ENCODE peak calls at places on chromosomes 13 and 19, in four cellular contexts. One of them, this sample, is unnamed.

GRCh38 chr19:17370026-17370587 is 7.0 kb downstream of the PLVAP start:
- DNase-seq in pancreas: no peak
- DNase-seq in MM.1S: peak; percentile 58
- DNase-seq in K562: no peak
- DNase-seq in this sample: peak; percentile 33

GRCh38 chr19:932647-933552 is 7.1 kb downstream of the ARID3A start:
- DNase-seq in pancreas: peak; percentile 84
- DNase-seq in MM.1S: no peak
- DNase-seq in K562: no peak
- DNase-seq in this sample: peak; percentile 93

GRCh38 chr13:75151081-75151643 is 330.8 kb downstream of the TBC1D4 start:
- DNase-seq in pancreas: no peak
- DNase-seq in MM.1S: no peak
- DNase-seq in K562: no peak
- DNase-seq in this sample: peak; percentile 79

GRCh38 chr13:100789481-100789880 is 114.9 kb upstream of the TMTC4 start:
- DNase-seq in pancreas: no peak
- DNase-seq in MM.1S: peak; percentile 45
- DNase-seq in K562: no peak
- DNase-seq in this sample: peak; percentile 75

GRCh38 chr19:41914906-41915247 is 13.4 kb downstream of the ERFL start:
- DNase-seq in pancreas: no peak
- DNase-seq in MM.1S: no peak
- DNase-seq in K562: no peak
- DNase-seq in this sample: no peak

GRCh38 chr13:21894091-21894490 is 223.2 kb downstream of the FGF9 start:
- DNase-seq in pancreas: no peak
- DNase-seq in MM.1S: no peak
- DNase-seq in K562: no peak
- DNase-seq in this sample: no peak

GRCh38 chr13:91482427-91482826 is 84.0 kb downstream of the GPC5 start:
- DNase-seq in pancreas: no peak
- DNase-seq in MM.1S: no peak
- DNase-seq in K562: no peak
- DNase-seq in this sample: no peak

GRCh38 chr19:50288954-50289353 is 40.2 kb downstream of the KCNC3 start:
- DNase-seq in pancreas: no peak
- DNase-seq in MM.1S: no peak
- DNase-seq in K562: no peak
- DNase-seq in this sample: no peak

GRCh38 chr19:7522072-7522922 is at the start of gene MCOLN1:
- DNase-seq in pancreas: peak; percentile 100
- DNase-seq in MM.1S: peak; percentile 99
- DNase-seq in K562: peak; percentile 100
- DNase-seq in this sample: peak; percentile 94

GRCh38 chr13:36356058-36356457 is 9.9 kb upstream of the SPART start:
- DNase-seq in pancreas: no peak
- DNase-seq in MM.1S: no peak
- DNase-seq in K562: no peak
- DNase-seq in this sample: no peak

GRCh38 chr13:52600666-52601065 is 41.6 kb upstream of the HNRNPA1L2 start:
- DNase-seq in pancreas: no peak
- DNase-seq in MM.1S: no peak
- DNase-seq in K562: no peak
- DNase-seq in this sample: peak; percentile 47

GRCh38 chr19:51372021-51372648 is 319 bp downstream of the NKG7 start:
- DNase-seq in pancreas: no peak
- DNase-seq in MM.1S: no peak
- DNase-seq in K562: no peak
- DNase-seq in this sample: no peak
- H3K4me3 ChIP-seq in pancreas: no peak overlapping the region
- H3K4me3 ChIP-seq in MM.1S: no peak overlapping the region
- H3K4me3 ChIP-seq in K562: no peak overlapping the region
- H3K4me3 ChIP-seq in this sample: no peak overlapping the region

DNA sequence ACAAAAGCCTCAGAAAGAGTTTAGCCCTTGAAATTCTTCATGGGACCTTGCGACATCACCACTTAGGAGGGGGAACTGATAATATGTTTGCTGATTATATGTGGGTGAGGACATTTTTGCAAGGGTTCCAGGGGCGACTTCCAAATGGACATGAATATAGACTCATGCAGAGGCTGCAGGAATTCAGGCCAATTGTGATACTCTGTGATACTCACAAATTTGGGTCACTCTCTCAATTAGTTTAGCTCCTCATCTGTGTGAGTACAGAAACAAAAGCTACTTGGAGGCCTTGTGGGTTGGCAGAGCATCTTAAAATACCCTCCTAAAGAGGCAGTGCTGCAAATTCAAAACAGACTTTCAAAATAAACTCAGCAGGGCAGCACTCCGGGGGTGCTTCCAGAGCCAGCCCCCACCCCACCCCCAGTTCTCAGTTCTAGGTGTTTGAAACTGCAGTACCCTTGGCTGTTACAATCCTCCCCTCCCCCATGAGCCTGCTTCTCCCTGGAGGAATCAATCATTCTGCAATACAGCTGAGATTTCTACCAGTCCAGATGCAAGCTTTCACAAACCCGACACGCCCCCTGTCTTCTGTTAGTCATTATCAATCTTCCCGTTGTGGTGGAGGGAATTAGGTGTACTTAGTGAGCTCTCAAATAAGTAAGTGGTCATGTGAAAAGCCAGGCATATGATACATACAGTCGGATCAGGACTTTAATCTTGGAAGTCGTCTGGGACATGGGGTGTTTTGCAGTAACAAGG is 96.9 kb upstream of the MBNL2 start:
- DNase-seq in pancreas: no peak
- DNase-seq in MM.1S: no peak
- DNase-seq in K562: no peak
- DNase-seq in this sample: peak; percentile 97
- TF ChIP-seq CTCF in pancreas: no peak
- TF ChIP-seq CTCF in MM.1S: no peak
- TF ChIP-seq CTCF in K562: no peak
- TF ChIP-seq CTCF in this sample: no peak

GRCh38 chr19:4157164-4157563 is 3.7 kb downstream of the CREB3L3 start:
- DNase-seq in pancreas: no peak
- DNase-seq in MM.1S: no peak
- DNase-seq in K562: no peak
- DNase-seq in this sample: no peak
- H3K4me3 ChIP-seq in pancreas: no peak overlapping the region
- H3K4me3 ChIP-seq in MM.1S: no peak overlapping the region
- H3K4me3 ChIP-seq in K562: no peak overlapping the region
- H3K4me3 ChIP-seq in this sample: no peak overlapping the region

GRCh38 chr19:16229322-16229641 is 31.6 kb downstream of the AP1M1 start:
- DNase-seq in pancreas: no peak
- DNase-seq in MM.1S: no peak
- DNase-seq in K562: no peak
- DNase-seq in this sample: no peak
- TF ChIP-seq CTCF in pancreas: no peak
- TF ChIP-seq CTCF in MM.1S: no peak
- TF ChIP-seq CTCF in K562: no peak
- TF ChIP-seq CTCF in this sample: no peak

GRCh38 chr19:36849701-36850645 is 703 bp upstream of the ZNF345 start:
- DNase-seq in pancreas: peak; percentile 94
- DNase-seq in MM.1S: peak; percentile 64
- DNase-seq in K562: peak; percentile 39
- DNase-seq in this sample: peak; percentile 89

GRCh38 chr19:36847968-36848367 is 2.7 kb upstream of the ZNF345 start:
- DNase-seq in pancreas: no peak
- DNase-seq in MM.1S: no peak
- DNase-seq in K562: no peak
- DNase-seq in this sample: no peak

GRCh38 chr19:36850646-36851442 is at the start of gene ZNF345:
- DNase-seq in pancreas: peak; percentile 92
- DNase-seq in MM.1S: peak; percentile 82
- DNase-seq in K562: peak; percentile 40
- DNase-seq in this sample: peak; percentile 94

GRCh38 chr19:36851898-36852297 is 1.2 kb downstream of the ZNF345 start:
- DNase-seq in pancreas: no peak
- DNase-seq in MM.1S: no peak
- DNase-seq in K562: no peak
- DNase-seq in this sample: no peak
- H3K4me3 ChIP-seq in pancreas: no peak overlapping the region
- H3K4me3 ChIP-seq in MM.1S: no peak overlapping the region
- H3K4me3 ChIP-seq in K562: no peak overlapping the region
- H3K4me3 ChIP-seq in this sample: no peak overlapping the region